ENCODE peak calls at places on chromosomes 3 and 15, in seven cellular contexts. Z is Peyer's patch, I is testis, W is body of pancreas, O is heart left ventricle, Y is HCT116, S is suprapubic skin. F is an unnamed sample.

GRCh38 chr3:148943531-148944200 is 47.7 kb upstream of the GYG1 start:
- DNase-seq in Z (no peak), I (no peak), W (peak; percentile 32), O (no peak), Y (peak; percentile 66), S (no peak), F (peak; percentile 74)

GRCh38 chr15:72859757-72860145 is 76.2 kb upstream of the ADPGK start:
- DNase-seq in Z (no peak), I (no peak), W (no peak), O (no peak), Y (no peak), S (no peak), F (no peak)

GRCh38 chr3:65968996-65969395 is 69.7 kb downstream of the MAGI1 start:
- DNase-seq in Z (no peak), I (no peak), W (no peak), O (no peak), Y (no peak), S (no peak), F (peak; percentile 1)

GRCh38 chr15:35061171-35062163 is 23.6 kb downstream of the NANOGP8 start:
- DNase-seq in Z (no peak), I (no peak), W (no peak), O (no peak), Y (no peak), S (no peak), F (no peak)

GRCh38 chr3:41933154-41933676 is 28.7 kb downstream of the ULK4 start:
- DNase-seq in Z (no peak), I (no peak), W (no peak), O (no peak), Y (no peak), S (no peak), F (no peak)

GRCh38 chr3:158330820-158331219 is 220.9 kb downstream of the RSRC1 start:
- DNase-seq in Z (no peak), I (no peak), W (no peak), O (no peak), Y (no peak), S (no peak), F (no peak)

GRCh38 chr3:167394003-167394402 is 13.9 kb upstream of the ZBBX start:
- DNase-seq in Z (no peak), I (no peak), W (no peak), O (no peak), Y (no peak), S (no peak), F (peak; percentile 1)

GRCh38 chr15:68630205-68630555 is 51.4 kb downstream of the CORO2B start:
- DNase-seq in Z (peak; percentile 30), I (no peak), W (no peak), O (no peak), Y (no peak), S (no peak), F (no peak)

GRCh38 chr3:31095254-31095653 is 200.8 kb upstream of the GADL1 start:
- DNase-seq in Z (no peak), I (no peak), W (no peak), O (no peak), Y (no peak), S (no peak), F (no peak)

GRCh38 chr15:85541744-85542143 is 161.3 kb downstream of the AKAP13 start:
- DNase-seq in Z (no peak), I (no peak), W (no peak), O (no peak), Y (no peak), S (no peak), F (no peak)

GRCh38 chr3:166661621-166662020 is 718.5 kb downstream of the ZBBX start:
- DNase-seq in Z (no peak), I (no peak), W (no peak), O (no peak), Y (no peak), S (no peak), F (no peak)

GRCh38 chr15:42175671-42176070 is 19.2 kb upstream of the PLA2G4F start:
- DNase-seq in Z (no peak), I (no peak), W (no peak), O (no peak), Y (no peak), S (no peak), F (no peak)

GRCh38 chr15:62565620-62566019 is 400.5 kb upstream of the C2CD4B start:
- DNase-seq in Z (no peak), I (no peak), W (no peak), O (no peak), Y (no peak), S (no peak), F (no peak)

GRCh38 chr3:98991393-98991792 is 89.9 kb upstream of the DCBLD2 start:
- DNase-seq in Z (no peak), I (no peak), W (no peak), O (no peak), Y (no peak), S (no peak), F (peak; percentile 4)

GRCh38 chr3:175108613-175109151 is 249.5 kb downstream of the NAALADL2 start:
- DNase-seq in Z (no peak), I (no peak), W (no peak), O (no peak), Y (no peak), S (no peak), F (no peak)

GRCh38 chr15:25239471-25240345 is 199.1 kb downstream of the UBE3A start:
- DNase-seq in Z (no peak), I (no peak), W (peak; percentile 1), O (peak; percentile 40), Y (no peak), S (peak; percentile 38), F (no peak)

GRCh38 chr3:110413291-110413690 is 658.3 kb upstream of the NECTIN3 start:
- DNase-seq in Z (no peak), I (no peak), W (no peak), O (no peak), Y (no peak), S (no peak), F (no peak)

GRCh38 chr3:129783470-129783869 is 110.0 kb downstream of the TMCC1 start:
- DNase-seq in Z (no peak), I (no peak), W (no peak), O (no peak), Y (no peak), S (no peak), F (no peak)

GRCh38 chr3:16370872-16371740 is 106.1 kb downstream of the OXNAD1 start:
- DNase-seq in Z (no peak), I (no peak), W (peak; percentile 19), O (no peak), Y (no peak), S (no peak), F (no peak)

GRCh38 chr3:46991406-46992165 is 12.1 kb downstream of the NBEAL2 start:
- DNase-seq in Z (no peak), I (no peak), W (no peak), O (peak; percentile 57), Y (no peak), S (no peak), F (no peak)

GRCh38 chr15:41695750-41696436 is 35.7 kb downstream of the MGA start:
- DNase-seq in Z (no peak), I (peak; percentile 61), W (no peak), O (no peak), Y (peak; percentile 24), S (no peak), F (peak; percentile 92)

GRCh38 chr3:46682974-46683373 is 10.5 kb downstream of the ALS2CL start:
- DNase-seq in Z (no peak), I (no peak), W (no peak), O (no peak), Y (no peak), S (no peak), F (no peak)

GRCh38 chr3:127053450-127053849 is 70.5 kb downstream of the PLXNA1 start:
- DNase-seq in Z (peak; percentile 28), I (no peak), W (peak; percentile 6), O (peak; percentile 55), Y (no peak), S (no peak), F (no peak)

GRCh38 chr15:32730677-32731654 is 13.2 kb downstream of the GREM1 start:
- DNase-seq in Z (peak; percentile 85), I (peak; percentile 28), W (peak; percentile 79), O (no peak), Y (peak; percentile 55), S (no peak), F (no peak)
- H3K4me3 ChIP-seq in Z (no peak overlapping the region), I (no peak overlapping the region), W (no peak overlapping the region), O (no peak overlapping the region), Y (no peak overlapping the region), S (no peak overlapping the region), F (no peak overlapping the region)

GRCh38 chr3:33114622-33115023 is 809 bp downstream of the CRTAP start:
- DNase-seq in Z (no peak), I (no peak), W (no peak), O (no peak), Y (no peak), S (no peak), F (no peak)

GRCh38 chr3:33111581-33111980 is 2.2 kb upstream of the CRTAP start:
- DNase-seq in Z (no peak), I (no peak), W (no peak), O (no peak), Y (no peak), S (no peak), F (no peak)

GRCh38 chr3:33117461-33117860 is 3.6 kb downstream of the CRTAP start:
- DNase-seq in Z (no peak), I (no peak), W (no peak), O (no peak), Y (no peak), S (no peak), F (no peak)

GRCh38 chr3:33115024-33115768 is 1.4 kb downstream of the CRTAP start:
- DNase-seq in Z (no peak), I (peak; percentile 90), W (peak; percentile 63), O (peak; percentile 66), Y (peak; percentile 40), S (peak; percentile 91), F (peak; percentile 90)

GRCh38 chr3:33113772-33114621 is at the start of gene CRTAP:
- DNase-seq in Z (peak; percentile 95), I (peak; percentile 96), W (peak; percentile 97), O (peak; percentile 99), Y (peak; percentile 88), S (peak; percentile 98), F (peak; percentile 97)
- TF ChIP-seq POLR2A in Z (peak; percentile 57), I (no peak), W (peak; percentile 67), O (no peak), Y (peak; percentile 51), S (no peak), F (peak; percentile 65)

GRCh38 chr3:123020709-123021108 is 6.9 kb downstream of the SEMA5B start:
- DNase-seq in Z (no peak), I (no peak), W (no peak), O (no peak), Y (no peak), S (no peak), F (no peak)
- H3K4me3 ChIP-seq in Z (no peak overlapping the region), I (no peak overlapping the region), W (no peak overlapping the region), O (no peak overlapping the region), Y (no peak overlapping the region), S (no peak overlapping the region), F (no peak overlapping the region)

GRCh38 chr3:159766563-159767185 is 222.0 kb upstream of the IL12A start:
- DNase-seq in Z (no peak), I (no peak), W (no peak), O (no peak), Y (no peak), S (no peak), F (no peak)
- TF ChIP-seq POLR2A in Z (no peak), I (no peak), W (no peak), O (no peak), Y (no peak), S (no peak), F (no peak)